ENCODE peak calls at places on chromosomes 3 and 15, in four cellular contexts. One of them, this sample, is unnamed.

GRCh38 chr3:115657168-115657567 is 33.9 kb downstream of the GAP43 start:
- DNase-seq in GM23338: peak; percentile 55
- DNase-seq in heart right ventricle: no peak
- DNase-seq in esophagus squamous epithelium: no peak
- DNase-seq in this sample: no peak

GRCh38 chr3:13896473-13897154 is 16.7 kb upstream of the WNT7A start:
- DNase-seq in GM23338: peak; percentile 92
- DNase-seq in heart right ventricle: no peak
- DNase-seq in esophagus squamous epithelium: no peak
- DNase-seq in this sample: no peak

GRCh38 chr3:33915796-33916589 is 117.6 kb downstream of the PDCD6IP start:
- DNase-seq in esophagus squamous epithelium: no peak
- DNase-seq in heart right ventricle: peak; percentile 16
- DNase-seq in GM23338: peak; percentile 47
- DNase-seq in this sample: no peak

GRCh38 chr15:51647128-51647562 is 24.6 kb upstream of the DMXL2 start:
- DNase-seq in heart right ventricle: peak; percentile 24
- DNase-seq in esophagus squamous epithelium: no peak
- DNase-seq in GM23338: no peak
- DNase-seq in this sample: no peak

GRCh38 chr3:8554725-8555621 is 53.4 kb downstream of the LMCD1 start:
- DNase-seq in esophagus squamous epithelium: no peak
- DNase-seq in heart right ventricle: peak; percentile 37
- DNase-seq in GM23338: peak; percentile 38
- DNase-seq in this sample: no peak

GRCh38 chr3:53194218-53195065 is 33.4 kb downstream of the PRKCD start:
- DNase-seq in heart right ventricle: peak; percentile 56
- DNase-seq in GM23338: peak; percentile 85
- DNase-seq in esophagus squamous epithelium: no peak
- DNase-seq in this sample: no peak

GRCh38 chr15:98609144-98609852 is 39.0 kb upstream of the IGF1R start:
- DNase-seq in esophagus squamous epithelium: no peak
- DNase-seq in GM23338: peak; percentile 84
- DNase-seq in heart right ventricle: no peak
- DNase-seq in this sample: no peak

GRCh38 chr15:39736646-39737550 is 45.7 kb downstream of the FSIP1 start:
- DNase-seq in heart right ventricle: peak; percentile 76
- DNase-seq in esophagus squamous epithelium: no peak
- DNase-seq in GM23338: no peak
- DNase-seq in this sample: no peak

GRCh38 chr15:43514241-43515057 is 3.0 kb upstream of the MAP1A start:
- DNase-seq in esophagus squamous epithelium: no peak
- DNase-seq in GM23338: peak; percentile 87
- DNase-seq in heart right ventricle: peak; percentile 59
- DNase-seq in this sample: no peak

GRCh38 chr3:168951884-168952283 is 711.6 kb downstream of the MECOM start:
- DNase-seq in heart right ventricle: no peak
- DNase-seq in GM23338: peak; percentile 8
- DNase-seq in esophagus squamous epithelium: no peak
- DNase-seq in this sample: no peak

GRCh38 chr3:180564676-180565075 is 37.3 kb upstream of the TTC14 start:
- DNase-seq in esophagus squamous epithelium: no peak
- DNase-seq in heart right ventricle: no peak
- DNase-seq in GM23338: no peak
- DNase-seq in this sample: no peak

GRCh38 chr3:94146455-94146854 is 83.6 kb downstream of the NSUN3 start:
- DNase-seq in heart right ventricle: no peak
- DNase-seq in GM23338: peak; percentile 22
- DNase-seq in esophagus squamous epithelium: no peak
- DNase-seq in this sample: no peak

GRCh38 chr3:146326875-146327543 is 76.1 kb upstream of the PLSCR4 start:
- DNase-seq in GM23338: peak; percentile 40
- DNase-seq in heart right ventricle: no peak
- DNase-seq in esophagus squamous epithelium: no peak
- DNase-seq in this sample: no peak

GRCh38 chr3:157624801-157625200 is 121.6 kb upstream of the VEPH1 start:
- DNase-seq in GM23338: no peak
- DNase-seq in esophagus squamous epithelium: no peak
- DNase-seq in heart right ventricle: no peak
- DNase-seq in this sample: no peak

GRCh38 chr15:63089260-63090043 is 32.2 kb upstream of the LACTB start:
- DNase-seq in heart right ventricle: peak; percentile 57
- DNase-seq in esophagus squamous epithelium: no peak
- DNase-seq in GM23338: peak; percentile 70
- DNase-seq in this sample: no peak

GRCh38 chr15:36458406-36458805 is 121.0 kb upstream of the CDIN1 start:
- DNase-seq in GM23338: peak; percentile 6
- DNase-seq in esophagus squamous epithelium: no peak
- DNase-seq in heart right ventricle: no peak
- DNase-seq in this sample: no peak

DNA sequence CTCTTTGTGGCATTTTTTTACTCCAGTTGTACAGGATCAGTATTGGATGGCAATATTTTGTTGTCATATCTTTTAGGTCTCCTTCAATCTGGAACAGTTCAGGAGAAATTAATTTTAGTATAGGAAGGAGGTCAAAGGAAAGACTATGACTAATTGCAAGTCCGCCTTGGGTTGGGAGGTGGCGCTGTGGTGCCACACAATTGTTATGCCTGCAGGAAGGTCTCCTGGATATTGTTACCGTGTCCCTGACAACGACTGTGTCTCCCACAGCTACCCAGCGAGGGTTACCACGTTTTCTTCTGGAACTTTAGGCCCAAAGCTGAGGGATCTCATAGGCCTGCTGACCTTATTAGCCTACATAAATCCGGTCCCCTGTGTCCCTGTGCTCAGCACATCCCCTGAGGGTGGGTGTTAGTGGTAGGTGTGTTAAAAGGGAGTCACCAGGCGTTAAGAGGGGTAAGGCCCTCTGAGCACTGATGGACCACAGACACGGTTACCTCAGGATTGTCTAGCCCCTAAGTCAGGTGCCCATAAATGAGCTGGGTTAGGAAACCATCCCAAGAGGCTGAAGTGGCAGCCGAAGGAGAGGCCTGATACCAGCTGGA is 31.5 kb downstream of the KCNAB1 start:
- DNase-seq in GM23338: peak; percentile 90
- DNase-seq in heart right ventricle: peak; percentile 69
- DNase-seq in esophagus squamous epithelium: no peak
- DNase-seq in this sample: peak; percentile 65
- H3K27ac ChIP-seq in GM23338: no peak overlapping the region
- H3K27ac ChIP-seq in heart right ventricle: no peak overlapping the region
- H3K27ac ChIP-seq in esophagus squamous epithelium: no peak overlapping the region
- H3K27ac ChIP-seq in this sample: no peak overlapping the region

DNA sequence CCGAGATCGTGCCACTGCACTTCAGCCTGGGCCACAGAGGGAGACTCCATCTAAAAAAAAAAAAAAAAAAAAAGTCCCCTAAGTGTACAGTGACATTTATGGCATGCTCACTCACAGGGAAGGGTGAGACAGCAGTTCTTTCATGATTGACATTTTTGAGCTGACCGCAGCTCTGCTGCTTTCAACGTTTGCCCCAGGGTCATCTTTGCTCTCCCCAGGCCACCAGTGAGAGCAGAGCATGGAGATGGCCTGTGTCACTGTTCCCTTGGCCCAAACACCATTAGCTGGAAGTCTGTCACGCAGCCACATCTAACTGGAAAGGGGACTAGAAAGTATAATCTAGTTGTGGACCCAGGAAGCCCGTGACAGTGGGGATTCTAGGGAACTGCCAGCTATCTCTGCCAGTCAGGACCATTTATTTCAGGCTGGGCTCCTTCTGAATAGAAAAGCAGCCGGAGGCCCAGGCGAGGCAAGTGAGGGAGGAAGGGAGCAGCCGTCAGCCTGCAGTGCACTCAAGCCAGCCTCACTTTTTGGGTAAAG is 193.4 kb upstream of the HES1 start:
- DNase-seq in esophagus squamous epithelium: no peak
- DNase-seq in GM23338: peak; percentile 10
- DNase-seq in heart right ventricle: no peak
- DNase-seq in this sample: no peak
- H3K4me3 ChIP-seq in esophagus squamous epithelium: no peak overlapping the region
- H3K4me3 ChIP-seq in GM23338: no peak overlapping the region
- H3K4me3 ChIP-seq in heart right ventricle: no peak overlapping the region
- H3K4me3 ChIP-seq in this sample: no peak overlapping the region

GRCh38 chr3:66620185-66620803 is 119.5 kb upstream of the LRIG1 start:
- DNase-seq in GM23338: peak; percentile 19
- DNase-seq in heart right ventricle: no peak
- DNase-seq in esophagus squamous epithelium: no peak
- DNase-seq in this sample: no peak

GRCh38 chr3:66629431-66630368 is 128.9 kb upstream of the LRIG1 start:
- DNase-seq in esophagus squamous epithelium: no peak
- DNase-seq in GM23338: peak; percentile 8
- DNase-seq in heart right ventricle: no peak
- DNase-seq in this sample: no peak

GRCh38 chr3:66622756-66623452 is 122.1 kb upstream of the LRIG1 start:
- DNase-seq in esophagus squamous epithelium: no peak
- DNase-seq in GM23338: no peak
- DNase-seq in heart right ventricle: no peak
- DNase-seq in this sample: no peak

DNA sequence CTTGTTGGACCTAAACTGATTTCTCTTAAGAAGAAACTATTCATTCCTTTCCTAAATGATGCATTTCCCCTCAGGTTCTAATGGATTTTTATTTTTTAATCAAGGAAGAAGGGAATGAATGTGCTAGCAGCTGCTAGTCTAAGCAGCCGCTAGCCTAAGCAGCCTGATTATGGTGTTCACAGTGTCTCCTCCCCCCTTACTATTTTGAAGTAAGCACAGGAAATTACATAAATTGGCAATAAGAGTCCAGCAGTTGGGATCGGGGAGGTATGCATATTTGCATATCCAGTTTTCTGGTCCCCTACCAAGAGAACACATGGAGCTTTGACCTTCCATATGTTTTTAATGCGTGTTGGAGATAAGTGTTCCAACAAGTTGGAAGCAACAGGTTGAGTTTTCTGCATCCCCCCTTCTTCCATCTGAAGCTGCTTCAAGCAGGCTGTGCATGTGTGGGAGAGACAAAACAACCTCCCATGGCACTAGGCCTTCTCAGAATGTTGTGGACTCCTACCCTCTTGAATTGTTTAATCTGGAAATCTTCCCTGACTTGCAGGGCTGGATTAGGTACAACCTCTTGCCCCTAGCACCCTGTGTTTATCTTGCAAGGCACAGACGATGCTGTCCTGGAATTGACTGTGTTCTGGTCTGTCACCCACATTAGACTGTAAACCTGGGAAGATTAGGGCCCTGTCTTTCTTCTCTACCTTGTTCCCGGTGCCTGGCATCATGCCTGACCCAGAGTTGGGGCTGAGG is 124.8 kb upstream of the LRIG1 start:
- DNase-seq in heart right ventricle: no peak
- DNase-seq in esophagus squamous epithelium: no peak
- DNase-seq in GM23338: no peak
- DNase-seq in this sample: no peak
- H3K27ac ChIP-seq in heart right ventricle: no peak overlapping the region
- H3K27ac ChIP-seq in esophagus squamous epithelium: no peak overlapping the region
- H3K27ac ChIP-seq in GM23338: no peak overlapping the region
- H3K27ac ChIP-seq in this sample: no peak overlapping the region

GRCh38 chr3:184380627-184381260 is 890 bp downstream of the CHRD start:
- DNase-seq in GM23338: no peak
- DNase-seq in esophagus squamous epithelium: no peak
- DNase-seq in heart right ventricle: no peak
- DNase-seq in this sample: no peak
- H3K4me3 ChIP-seq in GM23338: peak overlapping the region; percentile 64
- H3K4me3 ChIP-seq in esophagus squamous epithelium: peak overlapping the region; percentile 38
- H3K4me3 ChIP-seq in heart right ventricle: peak overlapping the region; percentile 11
- H3K4me3 ChIP-seq in this sample: peak overlapping the region; percentile 48

GRCh38 chr3:197234947-197235914 is 63.2 kb downstream of the DLG1 start:
- DNase-seq in GM23338: no peak
- DNase-seq in esophagus squamous epithelium: no peak
- DNase-seq in heart right ventricle: no peak
- DNase-seq in this sample: no peak
- H3K27ac ChIP-seq in GM23338: no peak overlapping the region
- H3K27ac ChIP-seq in esophagus squamous epithelium: no peak overlapping the region
- H3K27ac ChIP-seq in heart right ventricle: no peak overlapping the region
- H3K27ac ChIP-seq in this sample: no peak overlapping the region

GRCh38 chr15:83655237-83655616 is 1.3 kb downstream of the ADAMTSL3 start:
- DNase-seq in heart right ventricle: no peak
- DNase-seq in esophagus squamous epithelium: no peak
- DNase-seq in GM23338: no peak
- DNase-seq in this sample: no peak
- H3K4me3 ChIP-seq in heart right ventricle: peak overlapping the region; percentile 57
- H3K4me3 ChIP-seq in esophagus squamous epithelium: peak overlapping the region; percentile 33
- H3K4me3 ChIP-seq in GM23338: peak overlapping the region; percentile 70
- H3K4me3 ChIP-seq in this sample: peak overlapping the region; percentile 42

GRCh38 chr15:57505056-57505713 is 86.5 kb upstream of the MYZAP start:
- DNase-seq in esophagus squamous epithelium: no peak
- DNase-seq in GM23338: no peak
- DNase-seq in heart right ventricle: no peak
- DNase-seq in this sample: peak; percentile 46
- H3K27ac ChIP-seq in esophagus squamous epithelium: peak overlapping the region; percentile 75
- H3K27ac ChIP-seq in GM23338: peak overlapping the region; percentile 80
- H3K27ac ChIP-seq in heart right ventricle: peak overlapping the region; percentile 81
- H3K27ac ChIP-seq in this sample: peak overlapping the region; percentile 85

GRCh38 chr15:90597477-90598052 is 67.8 kb downstream of the CRTC3 start:
- DNase-seq in heart right ventricle: no peak
- DNase-seq in GM23338: no peak
- DNase-seq in esophagus squamous epithelium: no peak
- DNase-seq in this sample: no peak

GRCh38 chr15:90596943-90597342 is 67.2 kb downstream of the CRTC3 start:
- DNase-seq in heart right ventricle: no peak
- DNase-seq in GM23338: no peak
- DNase-seq in esophagus squamous epithelium: no peak
- DNase-seq in this sample: peak; percentile 54

GRCh38 chr15:90599116-90599515 is 69.4 kb downstream of the CRTC3 start:
- DNase-seq in heart right ventricle: no peak
- DNase-seq in GM23338: no peak
- DNase-seq in esophagus squamous epithelium: no peak
- DNase-seq in this sample: no peak

GRCh38 chr15:90598679-90599078 is 69.0 kb downstream of the CRTC3 start:
- DNase-seq in GM23338: no peak
- DNase-seq in heart right ventricle: no peak
- DNase-seq in esophagus squamous epithelium: no peak
- DNase-seq in this sample: no peak

GRCh38 chr15:90598053-90598577 is 68.4 kb downstream of the CRTC3 start:
- DNase-seq in esophagus squamous epithelium: peak; percentile 4
- DNase-seq in heart right ventricle: peak; percentile 37
- DNase-seq in GM23338: peak; percentile 69
- DNase-seq in this sample: peak; percentile 84
- H3K4me3 ChIP-seq in esophagus squamous epithelium: no peak overlapping the region
- H3K4me3 ChIP-seq in heart right ventricle: no peak overlapping the region
- H3K4me3 ChIP-seq in GM23338: no peak overlapping the region
- H3K4me3 ChIP-seq in this sample: no peak overlapping the region

DNA sequence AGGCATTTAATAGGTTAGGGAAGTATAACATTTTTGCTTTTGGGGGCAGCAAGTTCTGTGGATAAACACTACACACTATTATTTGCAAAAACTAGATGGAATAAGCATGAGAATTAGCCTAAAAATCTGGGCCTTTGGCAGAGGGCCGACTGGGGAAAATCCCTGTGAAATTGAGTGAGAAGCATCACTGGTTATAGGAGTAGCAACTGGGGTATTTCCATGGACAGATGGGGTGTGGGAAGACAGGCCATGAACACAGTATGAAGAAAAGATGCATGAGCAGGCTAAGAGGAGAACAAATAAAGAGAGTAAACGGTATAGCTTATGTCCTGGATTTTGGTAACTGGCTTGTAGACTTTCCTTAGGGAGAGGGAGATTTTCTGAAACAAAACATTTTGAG is 32.9 kb upstream of the CSPG5 start:
- DNase-seq in heart right ventricle: no peak
- DNase-seq in GM23338: no peak
- DNase-seq in esophagus squamous epithelium: no peak
- DNase-seq in this sample: no peak
- H3K27ac ChIP-seq in heart right ventricle: peak overlapping the region; percentile 74
- H3K27ac ChIP-seq in GM23338: no peak overlapping the region
- H3K27ac ChIP-seq in esophagus squamous epithelium: no peak overlapping the region
- H3K27ac ChIP-seq in this sample: no peak overlapping the region

This sample was measured in upper lobe of left lung.